ENCODE peak calls at places on chromosome 20, in six cellular contexts. S is psoas muscle, N is adrenal gland, G is HepG2, T is heart left ventricle, F is AG04450. V is an unnamed sample.
A peak's percentile ranks its signal among the peaks of the same experiment; 100 is the strongest.

GRCh38 chr20:14512856-14513255 is 175.4 kb upstream of the FLRT3 start:
- DNase-seq in S (no peak), N (no peak), G (no peak), T (no peak), F (no peak), V (no peak)

GRCh38 chr20:6575912-6576391 is 191.5 kb upstream of the BMP2 start:
- DNase-seq in N (no peak), G (peak; percentile 52), S (no peak), T (no peak), F (peak; percentile 58), V (no peak)

GRCh38 chr20:4798010-4798409 is 76.3 kb downstream of the PRND start:
- DNase-seq in S (no peak), N (no peak), G (no peak), F (no peak), T (no peak), V (no peak)

GRCh38 chr20:6008254-6008653 is 45.6 kb downstream of the LRRN4 start:
- DNase-seq in T (peak; percentile 55), G (peak; percentile 86), F (peak; percentile 76), S (peak; percentile 60), N (peak; percentile 85), V (peak; percentile 88)

GRCh38 chr20:59519707-59520014 is 84.7 kb upstream of the PHACTR3 start:
- DNase-seq in T (no peak), S (no peak), N (no peak), G (no peak), F (no peak), V (no peak)

GRCh38 chr20:11861479-11861878 is 56.2 kb upstream of the BTBD3 start:
- DNase-seq in N (peak; percentile 47), T (no peak), S (no peak), G (no peak), F (no peak), V (no peak)

GRCh38 chr20:25072226-25072811 is 9.6 kb downstream of the VSX1 start:
- DNase-seq in G (no peak), F (no peak), S (no peak), N (no peak), T (peak; percentile 4), V (no peak)

GRCh38 chr20:48003021-48003420 is 217.7 kb upstream of the SULF2 start:
- DNase-seq in F (no peak), S (no peak), T (no peak), G (no peak), N (no peak), V (no peak)

GRCh38 chr20:32539817-32540675 is 45.1 kb downstream of the NOL4L start:
- DNase-seq in F (no peak), N (no peak), T (no peak), S (no peak), G (peak; percentile 71), V (no peak)

GRCh38 chr20:4109587-4109986 is 94.2 kb upstream of the RNF24 start:
- DNase-seq in N (no peak), G (no peak), F (no peak), T (no peak), S (no peak), V (peak; percentile 82)

GRCh38 chr20:10502098-10502526 is 67.0 kb downstream of the SLX4IP start:
- DNase-seq in N (no peak), F (no peak), G (no peak), T (no peak), S (no peak), V (no peak)

GRCh38 chr20:58224097-58224496 is 4.4 kb downstream of the ANKRD60 start:
- DNase-seq in F (no peak), N (no peak), G (no peak), S (no peak), T (no peak), V (no peak)

GRCh38 chr20:37223053-37223452 is 38.6 kb downstream of the GHRH start:
- DNase-seq in T (no peak), N (peak; percentile 42), F (peak; percentile 62), G (no peak), S (no peak), V (peak; percentile 41)

GRCh38 chr20:59817406-59817805 is 116.0 kb downstream of the SYCP2 start:
- DNase-seq in N (no peak), G (no peak), S (no peak), T (no peak), F (no peak), V (no peak)

GRCh38 chr20:40897177-40897700 is 131.4 kb upstream of the TOP1 start:
- DNase-seq in G (no peak), S (no peak), N (no peak), T (no peak), F (peak; percentile 16), V (no peak)

GRCh38 chr20:7113577-7114466 is 346.3 kb downstream of the BMP2 start:
- DNase-seq in G (peak; percentile 49), N (peak; percentile 22), F (no peak), T (peak; percentile 65), S (peak; percentile 14), V (no peak)

GRCh38 chr20:32509639-32510066 is 75.5 kb downstream of the NOL4L start:
- DNase-seq in G (peak; percentile 91), S (no peak), N (no peak), T (no peak), F (no peak), V (no peak)

GRCh38 chr20:46398963-46399362 is 7.5 kb downstream of the ELMO2 start:
- DNase-seq in F (no peak), S (no peak), N (no peak), G (no peak), T (no peak), V (no peak)

GRCh38 chr20:54176610-54177009 is 2.8 kb upstream of the CYP24A1 start:
- DNase-seq in G (no peak), F (no peak), T (no peak), S (no peak), N (no peak), V (no peak)

GRCh38 chr20:54172532-54172855 is 1.3 kb downstream of the CYP24A1 start:
- DNase-seq in G (no peak), N (no peak), F (no peak), S (no peak), T (no peak), V (no peak)

GRCh38 chr20:54172856-54173652 is 732 bp downstream of the CYP24A1 start:
- DNase-seq in T (no peak), G (no peak), F (no peak), N (no peak), S (no peak), V (no peak)

GRCh38 chr20:54174452-54175175 is 828 bp upstream of the CYP24A1 start:
- DNase-seq in S (no peak), N (no peak), G (peak; percentile 56), T (no peak), F (no peak), V (no peak)

GRCh38 chr20:54173653-54174451 is at the start of gene CYP24A1:
- DNase-seq in G (peak; percentile 80), S (no peak), N (no peak), T (no peak), F (no peak), V (no peak)
- H3K27me3 ChIP-seq in G (no peaks in the 10 kb centered on the region), S (peaks cover 84% of the 10 kb centered on the region), N (peaks cover 65% of the 10 kb centered on the region), T (peaks cover 52% of the 10 kb centered on the region), F (peaks cover 58% of the 10 kb centered on the region), V (peaks cover 62% of the 10 kb centered on the region)

GRCh38 chr20:34536798-34537394 is 20.7 kb downstream of the DYNLRB1 start:
- DNase-seq in F (no peak), T (peak; percentile 80), N (no peak), S (peak; percentile 44), G (peak; percentile 41), V (no peak)
- TF ChIP-seq CTCF in F (peak; percentile 42), T (peak; percentile 63), N (peak; percentile 4), S (peak; percentile 40), G (peak; percentile 86), V (peak; percentile 42)

GRCh38 chr20:63598479-63599395 is 24.7 kb upstream of the HELZ2 start:
- DNase-seq in N (no peak), G (no peak), T (peak; percentile 9), F (no peak), S (no peak), V (no peak)
- H3K27me3 ChIP-seq in N (no peaks in the 10 kb centered on the region), G (no peaks in the 10 kb centered on the region), T (no peaks in the 10 kb centered on the region), F (no peaks in the 10 kb centered on the region), S (no peaks in the 10 kb centered on the region), V (no peaks in the 10 kb centered on the region)

GRCh38 chr20:18737140-18737539 is 76.4 kb upstream of the SCP2D1 start:
- DNase-seq in N (no peak), G (no peak), T (no peak), S (no peak), F (no peak), V (no peak)
- TF ChIP-seq CTCF in N (no peak), G (no peak), T (no peak), S (no peak), F (no peak), V (no peak)

DNA sequence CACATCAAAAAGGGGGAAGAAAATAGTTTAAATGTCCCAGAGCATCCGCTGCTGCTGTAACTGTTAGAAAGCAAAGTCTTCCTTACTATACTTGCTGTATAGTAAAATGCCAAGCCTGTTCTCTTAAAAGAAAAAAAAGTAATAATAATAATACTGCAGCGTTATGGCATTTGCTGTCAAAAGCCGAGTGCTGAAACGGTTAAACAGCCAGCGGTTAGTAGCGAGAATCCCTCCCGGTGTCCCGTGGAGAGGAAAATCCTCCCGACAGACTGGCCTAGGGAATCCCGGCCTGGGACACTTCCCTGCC is 19.5 kb upstream of the NFATC2 start:
- DNase-seq in G (no peak), T (no peak), S (no peak), F (no peak), N (no peak), V (no peak)
- H3K27me3 ChIP-seq in G (peaks cover 60% of the 10 kb centered on the region), T (no peaks in the 10 kb centered on the region), S (no peaks in the 10 kb centered on the region), F (no peaks in the 10 kb centered on the region), N (peaks cover 21% of the 10 kb centered on the region), V (no peaks in the 10 kb centered on the region)

DNA sequence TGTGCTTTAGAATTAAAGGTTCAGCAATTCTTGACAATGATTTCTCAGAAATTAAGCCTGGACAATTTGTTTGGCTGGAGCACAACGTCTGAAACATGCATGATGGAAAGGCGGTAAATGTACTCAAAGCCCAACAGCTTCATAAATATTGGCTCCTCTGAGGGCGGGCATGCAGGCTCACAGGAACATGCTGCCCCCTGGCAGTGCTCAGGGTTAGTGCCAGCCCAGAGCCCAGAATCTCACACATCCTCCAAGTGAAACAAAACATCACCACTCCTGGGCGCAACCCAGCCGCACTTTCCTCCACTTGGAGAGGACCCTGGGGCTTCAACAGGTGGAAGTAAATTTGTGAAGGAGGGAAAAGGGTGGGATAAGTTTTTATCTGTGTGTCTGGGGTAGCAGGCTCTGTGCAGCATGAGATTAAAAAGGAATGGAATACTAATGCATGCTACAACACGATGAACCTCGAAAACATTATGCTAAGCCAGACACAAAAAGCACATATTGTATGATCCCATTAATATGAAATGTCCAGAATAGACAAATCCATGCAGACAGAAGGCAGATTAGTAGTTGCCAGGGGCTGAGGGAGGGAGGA is 54.1 kb upstream of the PTPRT start:
- DNase-seq in F (no peak), T (no peak), G (no peak), S (no peak), N (no peak), V (no peak)
- TF ChIP-seq CTCF in F (peak; percentile 10), T (peak; percentile 4), G (peak; percentile 37), S (no peak), N (no peak), V (no peak)

DNA sequence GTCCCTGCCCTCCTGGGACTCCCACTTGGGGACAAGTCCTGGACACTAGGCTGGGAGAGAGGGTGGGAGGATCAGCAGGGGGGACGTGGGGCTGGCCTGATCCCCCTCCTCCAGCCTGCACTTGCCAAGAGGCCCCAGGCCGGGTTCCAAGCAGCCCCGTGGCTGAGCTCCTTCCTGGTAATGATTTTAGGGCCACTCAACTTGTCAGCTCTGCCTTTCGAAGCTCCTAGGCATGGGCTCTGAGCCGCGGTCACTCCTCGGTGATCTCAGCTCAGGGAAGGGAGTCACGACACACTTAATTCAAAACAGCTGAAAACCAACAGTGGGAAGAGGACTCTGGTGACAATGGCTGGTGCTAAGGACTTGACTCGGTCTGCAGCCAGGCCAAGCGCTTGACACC is 161.7 kb downstream of the BMP7 start:
- DNase-seq in T (no peak), N (no peak), G (no peak), S (no peak), F (no peak), V (no peak)
- H3K27me3 ChIP-seq in T (no peaks in the 10 kb centered on the region), N (no peaks in the 10 kb centered on the region), G (peaks cover 20% of the 10 kb centered on the region), S (peaks cover 4% of the 10 kb centered on the region), F (no peaks in the 10 kb centered on the region), V (no peaks in the 10 kb centered on the region)